ENCODE peak calls at places on chromosomes 16 and 17, in nine cellular contexts. D is endothelial cell of umbilical vein, W is HL-60, B is GM12892, T is sigmoid colon, L is GM12878, Q is stomach, X is H1, I is upper lobe of left lung. H is an unnamed sample.

GRCh38 chr17:41464682-41465081 is 2.5 kb downstream of the KRT32 start:
- DNase-seq in L (no peak), Q (peak), I (peak), X (no peak), D (peak), T (no peak), W (no peak), B (no peak), H (peak)

GRCh38 chr17:50129946-50130777 is at the start of gene SAMD14:
- DNase-seq in I (no peak), X (no peak), T (no peak), W (no peak), D (peak), Q (no peak), B (peak), L (no peak), H (no peak)

GRCh38 chr17:82775033-82775823 is 23.4 kb downstream of the TBCD start:
- DNase-seq in B (peak), Q (peak), D (peak), T (peak), L (no peak), I (peak), X (no peak), W (no peak), H (no peak)

GRCh38 chr17:77677637-77678036 is 280.9 kb upstream of the TNRC6C start:
- DNase-seq in B (no peak), D (no peak), Q (no peak), T (no peak), I (no peak), L (no peak), X (no peak), W (no peak), H (no peak)

GRCh38 chr16:31528726-31529397 is 1.2 kb downstream of the AHSP start:
- DNase-seq in W (no peak), L (no peak), X (no peak), D (no peak), B (no peak), I (no peak), Q (no peak), T (no peak), H (no peak)

GRCh38 chr17:69672924-69673323 is 258.4 kb downstream of the MAP2K6 start:
- DNase-seq in I (no peak), W (no peak), Q (no peak), X (no peak), D (peak), B (no peak), T (no peak), L (no peak), H (no peak)

GRCh38 chr17:16002708-16003265 is 3.2 kb downstream of the TTC19 start:
- DNase-seq in L (no peak), W (no peak), D (no peak), B (no peak), I (no peak), Q (no peak), T (no peak), X (no peak), H (no peak)

GRCh38 chr17:35969558-35970442 is 11.5 kb downstream of the CCL16 start:
- DNase-seq in T (peak), Q (peak), D (peak), B (peak), W (peak), I (peak), X (peak), L (peak), H (peak)

GRCh38 chr16:66444049-66444481 is 17.0 kb downstream of the BEAN1 start:
- DNase-seq in T (no peak), B (no peak), L (no peak), X (no peak), Q (no peak), D (no peak), I (no peak), W (no peak), H (no peak)

GRCh38 chr16:46853713-46854443 is 22.9 kb upstream of the C16orf87 start:
- DNase-seq in L (no peak), T (peak), B (peak), I (peak), X (peak), W (peak), Q (peak), D (peak), H (peak)

GRCh38 chr16:60945225-60945624 is 1091.0 kb downstream of the CDH8 start:
- DNase-seq in I (no peak), W (no peak), L (no peak), X (peak), Q (no peak), T (no peak), B (no peak), D (no peak), H (no peak)

GRCh38 chr16:17965131-17965530 is 371.4 kb downstream of the NPIPA8 start:
- DNase-seq in L (no peak), T (no peak), I (no peak), Q (no peak), D (no peak), W (no peak), B (no peak), X (no peak), H (no peak)

GRCh38 chr17:76948726-76949342 is 80.6 kb downstream of the MGAT5B start:
- DNase-seq in T (no peak), D (no peak), X (no peak), W (no peak), B (no peak), I (no peak), Q (no peak), L (no peak), H (peak)

GRCh38 chr17:61235821-61236197 is 163.8 kb upstream of the TBX2 start:
- DNase-seq in Q (no peak), L (no peak), D (no peak), B (no peak), I (no peak), X (no peak), W (no peak), T (no peak), H (no peak)

GRCh38 chr17:35449371-35449931 is 885 bp upstream of the SLFN13 start:
- DNase-seq in T (peak), X (no peak), Q (peak), L (no peak), W (peak), I (peak), D (no peak), B (peak), H (no peak)

GRCh38 chr17:57636985-57637667 is 108.0 kb downstream of the CCDC182 start:
- DNase-seq in T (no peak), Q (no peak), W (no peak), I (no peak), L (no peak), B (no peak), X (no peak), D (no peak), H (no peak)

GRCh38 chr17:31674717-31675349 is 184.2 kb downstream of the COPRS start:
- DNase-seq in T (no peak), Q (no peak), X (no peak), W (no peak), I (no peak), L (no peak), D (no peak), B (no peak), H (no peak)

GRCh38 chr17:77610980-77611641 is 347.4 kb upstream of the TNRC6C start:
- DNase-seq in Q (no peak), L (no peak), I (no peak), B (no peak), X (no peak), D (no peak), W (no peak), T (peak), H (no peak)

GRCh38 chr16:25253322-25253721 is 4.3 kb downstream of the ZKSCAN2 start:
- DNase-seq in T (no peak), L (no peak), W (no peak), B (no peak), I (no peak), Q (no peak), X (no peak), D (no peak), H (no peak)

GRCh38 chr16:27254262-27254811 is 14.2 kb downstream of the NSMCE1 start:
- DNase-seq in W (no peak), X (no peak), Q (no peak), D (peak), I (no peak), T (no peak), B (no peak), L (peak), H (no peak)

GRCh38 chr17:18955009-18955408 is 3.0 kb downstream of the SLC5A10 start:
- DNase-seq in B (no peak), L (no peak), Q (no peak), I (no peak), T (no peak), D (no peak), W (no peak), X (no peak), H (no peak)

DNA sequence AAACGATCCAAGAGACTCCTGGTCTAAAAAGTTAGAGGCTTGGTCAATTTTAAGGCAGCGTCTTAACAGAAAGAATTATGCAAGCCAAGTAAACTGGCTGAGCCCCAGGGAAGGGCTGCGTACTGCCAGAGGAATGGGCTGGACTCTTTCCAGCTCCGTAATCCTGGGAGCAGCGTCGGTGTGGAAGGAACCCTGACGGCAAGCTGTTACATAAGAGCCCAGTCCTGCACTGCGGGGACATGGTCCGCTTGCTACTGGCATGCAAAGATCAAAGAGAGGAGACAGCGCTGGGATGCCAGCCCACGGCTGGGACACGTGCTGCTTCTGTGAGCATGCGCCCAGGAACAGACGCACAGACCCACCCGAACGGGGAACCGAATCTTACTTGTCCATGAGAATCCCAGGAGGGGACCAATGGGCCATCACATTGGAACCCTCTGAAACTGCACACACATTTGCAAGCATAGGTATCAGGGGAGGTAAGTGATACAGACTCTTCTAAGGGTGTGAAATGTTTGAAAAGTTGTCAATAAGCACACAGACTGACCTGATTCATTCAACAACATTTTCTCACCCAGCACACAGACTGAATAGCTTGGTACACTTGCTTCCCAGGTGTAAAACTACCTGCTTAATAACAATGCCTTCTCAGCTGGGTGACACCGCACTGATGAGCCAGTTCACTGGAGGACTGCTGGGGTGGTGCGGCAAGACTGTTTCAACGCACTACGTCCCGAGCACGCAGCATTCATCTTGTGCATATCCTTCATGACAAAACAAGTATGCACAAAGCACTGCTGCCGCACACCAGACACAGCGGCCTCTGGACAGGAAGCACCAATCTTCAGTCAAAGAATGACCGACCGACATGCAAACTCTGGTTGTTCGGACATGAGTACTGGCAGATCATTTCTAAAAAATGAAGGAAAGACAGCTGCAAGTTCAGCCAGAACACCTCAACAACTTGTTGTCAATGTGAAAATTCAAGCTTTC is 94.9 kb downstream of the ANKRD11 start:
- DNase-seq in W (no peak), X (no peak), I (peak), L (no peak), Q (peak), T (peak), B (no peak), D (peak), H (peak)
- TF ChIP-seq POLR2AphosphoS5 in W (no peak), X (no peak), I (peak), L (no peak), Q (peak), T (peak), B (no peak), D (no peak), H (peak)

GRCh38 chr17:79732804-79733691 is 2.3 kb downstream of the ENPP7 start:
- DNase-seq in I (no peak), Q (peak), L (peak), T (no peak), W (peak), D (peak), B (peak), X (no peak), H (no peak)
- TF ChIP-seq POLR2AphosphoS5 in I (no peak), Q (peak), L (peak), T (no peak), W (no peak), D (no peak), B (peak), X (no peak), H (no peak)

GRCh38 chr16:86203557-86204275 is 304.8 kb downstream of the IRF8 start:
- DNase-seq in X (no peak), W (no peak), D (no peak), T (no peak), B (no peak), Q (no peak), L (no peak), I (no peak), H (no peak)
- TF ChIP-seq POLR2AphosphoS5 in X (no peak), W (no peak), D (no peak), T (no peak), B (no peak), Q (no peak), L (no peak), I (no peak), H (no peak)

GRCh38 chr16:85210423-85211169 is 98.3 kb upstream of the CIBAR2 start:
- DNase-seq in L (no peak), B (no peak), X (no peak), D (no peak), I (no peak), Q (no peak), T (no peak), W (no peak), H (no peak)
- TF ChIP-seq POLR2AphosphoS5 in L (no peak), B (no peak), X (no peak), D (no peak), I (no peak), Q (no peak), T (no peak), W (no peak), H (no peak)

DNA sequence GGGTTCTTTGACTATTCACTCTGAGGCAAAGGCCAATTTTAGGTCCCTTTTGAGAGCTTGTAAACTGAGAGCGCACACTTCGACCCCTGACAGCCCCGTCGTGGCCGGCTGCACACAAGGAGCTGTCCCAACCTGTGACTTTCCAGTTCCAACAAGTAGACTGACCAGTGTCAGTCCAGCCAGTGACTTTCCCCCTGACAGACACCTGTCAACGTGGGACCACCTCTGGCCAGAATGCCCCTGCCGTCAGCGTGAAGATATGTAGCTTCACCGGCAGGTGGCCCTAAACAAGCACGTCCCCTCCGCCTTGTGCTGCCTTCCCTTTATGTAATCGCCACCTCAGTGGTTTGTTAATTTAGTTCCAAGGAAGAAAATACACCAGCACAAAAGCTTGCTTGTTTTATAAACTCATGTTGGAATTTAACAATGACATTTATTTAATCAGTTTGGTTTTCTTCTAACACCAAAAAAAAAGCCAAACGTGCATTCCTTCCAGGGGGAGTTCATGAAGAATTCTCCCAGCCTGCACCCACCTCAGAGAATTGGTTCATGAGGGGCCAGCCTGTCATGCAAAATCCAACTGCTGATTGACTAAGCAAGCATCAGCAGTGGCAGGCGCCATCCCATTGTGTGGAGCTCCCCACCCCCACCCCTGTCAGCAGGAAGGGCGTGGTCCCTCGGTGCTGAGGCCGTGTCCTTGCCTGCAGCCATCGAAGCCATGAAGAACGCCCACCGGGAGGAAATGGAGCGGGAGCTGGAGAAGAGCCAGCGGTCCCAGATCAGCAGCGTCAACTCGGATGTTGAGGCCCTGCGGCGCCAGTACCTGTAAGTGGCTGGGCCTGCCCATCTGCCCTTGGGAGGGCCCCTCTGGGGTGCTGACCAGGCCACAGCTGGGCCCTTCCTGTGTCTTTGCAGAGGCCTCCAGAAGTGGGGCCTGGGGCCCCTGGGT is 33.9 kb downstream of the PLD6 start:
- DNase-seq in L (no peak), Q (no peak), T (no peak), I (peak), W (no peak), X (no peak), B (no peak), D (peak), H (no peak)
- TF ChIP-seq POLR2AphosphoS5 in L (no peak), Q (no peak), T (no peak), I (peak), W (no peak), X (no peak), B (no peak), D (no peak), H (no peak)

H was measured in breast epithelium.